ENCODE peak calls at places on chromosomes 12 and 14, in eight cellular contexts. One of them, this sample, is unnamed.

GRCh38 chr14:97719931-97720330 is 922.7 kb downstream of the VRK1 start:
- DNase-seq in lower leg skin: no peak
- DNase-seq in WTC11: no peak
- DNase-seq in cardiac muscle cell: no peak
- DNase-seq in astrocyte of the cerebellum: no peak
- DNase-seq in transverse colon: no peak
- DNase-seq in lower lobe of right lung: no peak
- DNase-seq in HL-60: no peak
- DNase-seq in this sample: no peak

GRCh38 chr14:88036422-88036821 is 31.5 kb downstream of the GPR65 start:
- DNase-seq in lower leg skin: no peak
- DNase-seq in WTC11: no peak
- DNase-seq in cardiac muscle cell: no peak
- DNase-seq in astrocyte of the cerebellum: no peak
- DNase-seq in transverse colon: no peak
- DNase-seq in lower lobe of right lung: no peak
- DNase-seq in HL-60: no peak
- DNase-seq in this sample: no peak

GRCh38 chr14:93033983-93034670 is 81.6 kb downstream of the ITPK1 start:
- DNase-seq in lower leg skin: no peak
- DNase-seq in WTC11: peak; percentile 66
- DNase-seq in cardiac muscle cell: no peak
- DNase-seq in astrocyte of the cerebellum: no peak
- DNase-seq in transverse colon: no peak
- DNase-seq in lower lobe of right lung: no peak
- DNase-seq in HL-60: no peak
- DNase-seq in this sample: peak; percentile 39

GRCh38 chr12:44246481-44247105 is 410.7 kb downstream of the TMEM117 start:
- DNase-seq in lower leg skin: no peak
- DNase-seq in WTC11: no peak
- DNase-seq in cardiac muscle cell: no peak
- DNase-seq in astrocyte of the cerebellum: peak; percentile 56
- DNase-seq in transverse colon: no peak
- DNase-seq in lower lobe of right lung: no peak
- DNase-seq in HL-60: no peak
- DNase-seq in this sample: no peak

GRCh38 chr14:50397461-50398196 is 948 bp upstream of the CDKL1 start:
- DNase-seq in lower leg skin: no peak
- DNase-seq in WTC11: no peak
- DNase-seq in cardiac muscle cell: no peak
- DNase-seq in astrocyte of the cerebellum: no peak
- DNase-seq in transverse colon: peak; percentile 34
- DNase-seq in lower lobe of right lung: no peak
- DNase-seq in HL-60: peak; percentile 45
- DNase-seq in this sample: no peak

GRCh38 chr12:77082021-77082420 is 16.7 kb upstream of the E2F7 start:
- DNase-seq in lower leg skin: no peak
- DNase-seq in WTC11: no peak
- DNase-seq in cardiac muscle cell: no peak
- DNase-seq in astrocyte of the cerebellum: no peak
- DNase-seq in transverse colon: no peak
- DNase-seq in lower lobe of right lung: no peak
- DNase-seq in HL-60: no peak
- DNase-seq in this sample: no peak

GRCh38 chr12:102430661-102431060 is 49.7 kb downstream of the IGF1 start:
- DNase-seq in lower leg skin: peak; percentile 24
- DNase-seq in WTC11: no peak
- DNase-seq in cardiac muscle cell: no peak
- DNase-seq in astrocyte of the cerebellum: no peak
- DNase-seq in transverse colon: no peak
- DNase-seq in lower lobe of right lung: no peak
- DNase-seq in HL-60: no peak
- DNase-seq in this sample: no peak

GRCh38 chr12:11553871-11554533 is 95.5 kb upstream of the ETV6 start:
- DNase-seq in lower leg skin: peak; percentile 45
- DNase-seq in WTC11: peak; percentile 36
- DNase-seq in cardiac muscle cell: peak; percentile 75
- DNase-seq in astrocyte of the cerebellum: peak; percentile 38
- DNase-seq in transverse colon: peak; percentile 58
- DNase-seq in lower lobe of right lung: no peak
- DNase-seq in HL-60: peak; percentile 66
- DNase-seq in this sample: peak; percentile 49

GRCh38 chr14:70654609-70655008 is 12.9 kb downstream of the TTC9 start:
- DNase-seq in lower leg skin: no peak
- DNase-seq in WTC11: no peak
- DNase-seq in cardiac muscle cell: no peak
- DNase-seq in astrocyte of the cerebellum: no peak
- DNase-seq in transverse colon: no peak
- DNase-seq in lower lobe of right lung: no peak
- DNase-seq in HL-60: no peak
- DNase-seq in this sample: no peak

GRCh38 chr12:124915249-124916236 is 1.1 kb upstream of the UBC start:
- DNase-seq in lower leg skin: peak; percentile 64
- DNase-seq in WTC11: peak; percentile 58
- DNase-seq in cardiac muscle cell: peak; percentile 38
- DNase-seq in astrocyte of the cerebellum: no peak
- DNase-seq in transverse colon: peak; percentile 73
- DNase-seq in lower lobe of right lung: peak; percentile 74
- DNase-seq in HL-60: no peak
- DNase-seq in this sample: no peak

GRCh38 chr12:114784526-114784925 is 100.6 kb upstream of the TBX3 start:
- DNase-seq in lower leg skin: no peak
- DNase-seq in WTC11: no peak
- DNase-seq in cardiac muscle cell: no peak
- DNase-seq in astrocyte of the cerebellum: no peak
- DNase-seq in transverse colon: no peak
- DNase-seq in lower lobe of right lung: no peak
- DNase-seq in HL-60: no peak
- DNase-seq in this sample: no peak

GRCh38 chr12:73906757-73907156 is 630.9 kb upstream of the ATXN7L3B start:
- DNase-seq in lower leg skin: no peak
- DNase-seq in WTC11: no peak
- DNase-seq in cardiac muscle cell: no peak
- DNase-seq in astrocyte of the cerebellum: no peak
- DNase-seq in transverse colon: no peak
- DNase-seq in lower lobe of right lung: no peak
- DNase-seq in HL-60: no peak
- DNase-seq in this sample: no peak

GRCh38 chr14:102450206-102451063 is 59.1 kb downstream of the ANKRD9 start:
- DNase-seq in lower leg skin: no peak
- DNase-seq in WTC11: no peak
- DNase-seq in cardiac muscle cell: no peak
- DNase-seq in astrocyte of the cerebellum: no peak
- DNase-seq in transverse colon: no peak
- DNase-seq in lower lobe of right lung: no peak
- DNase-seq in HL-60: no peak
- DNase-seq in this sample: no peak

GRCh38 chr14:101721951-101722661 is 39.4 kb upstream of the PPP2R5C start:
- DNase-seq in lower leg skin: no peak
- DNase-seq in WTC11: no peak
- DNase-seq in cardiac muscle cell: peak; percentile 40
- DNase-seq in astrocyte of the cerebellum: peak; percentile 5
- DNase-seq in transverse colon: peak; percentile 83
- DNase-seq in lower lobe of right lung: no peak
- DNase-seq in HL-60: peak; percentile 78
- DNase-seq in this sample: no peak

GRCh38 chr14:37585101-37585479 is 10.0 kb downstream of the FOXA1 start:
- DNase-seq in lower leg skin: no peak
- DNase-seq in WTC11: peak; percentile 45
- DNase-seq in cardiac muscle cell: no peak
- DNase-seq in astrocyte of the cerebellum: no peak
- DNase-seq in transverse colon: peak; percentile 41
- DNase-seq in lower lobe of right lung: no peak
- DNase-seq in HL-60: no peak
- DNase-seq in this sample: peak; percentile 33

DNA sequence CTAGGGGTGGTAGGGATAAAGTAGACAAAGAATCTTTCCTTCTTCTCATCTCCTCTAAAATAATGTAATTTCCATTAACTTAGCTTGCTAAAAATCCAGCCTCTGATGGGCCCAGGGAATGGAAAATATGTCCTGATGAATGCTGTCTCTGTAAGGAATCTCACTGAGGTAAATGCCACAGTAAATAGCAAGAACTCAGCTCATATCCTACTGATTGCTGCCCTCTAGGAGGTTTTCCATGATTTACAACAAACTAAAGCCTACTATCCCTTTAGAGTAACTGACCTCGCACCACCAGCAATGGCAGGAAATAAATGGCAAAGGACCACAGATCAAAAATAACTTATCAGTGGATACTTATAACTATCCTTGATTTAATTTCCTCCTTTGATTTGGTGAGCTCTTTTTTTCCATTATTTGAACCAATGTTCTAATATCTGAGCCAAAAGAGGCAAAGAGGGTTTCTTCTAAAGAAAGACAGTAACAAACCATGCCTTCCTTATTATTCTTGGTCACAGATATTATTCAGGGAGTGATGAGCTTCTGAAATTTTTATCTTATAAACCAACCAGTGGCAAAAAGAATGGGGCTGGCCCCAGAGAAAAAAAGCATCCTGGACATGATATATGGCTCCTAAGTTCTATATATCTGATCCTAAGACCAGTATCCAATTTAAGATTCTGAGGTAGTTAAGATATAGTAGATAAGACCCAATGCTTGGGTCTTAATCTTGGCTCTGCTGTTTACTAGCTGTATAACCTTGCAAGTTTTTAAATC is 43.7 kb downstream of the SENP1 start:
- DNase-seq in lower leg skin: no peak
- DNase-seq in WTC11: no peak
- DNase-seq in cardiac muscle cell: peak; percentile 12
- DNase-seq in astrocyte of the cerebellum: no peak
- DNase-seq in transverse colon: no peak
- DNase-seq in lower lobe of right lung: no peak
- DNase-seq in HL-60: no peak
- DNase-seq in this sample: no peak
- TF ChIP-seq CTCF in lower leg skin: no peak
- TF ChIP-seq CTCF in WTC11: no peak
- TF ChIP-seq CTCF in cardiac muscle cell: no peak
- TF ChIP-seq CTCF in astrocyte of the cerebellum: peak; percentile 22
- TF ChIP-seq CTCF in transverse colon: no peak
- TF ChIP-seq CTCF in lower lobe of right lung: no peak
- TF ChIP-seq CTCF in HL-60: no peak
- TF ChIP-seq CTCF in this sample: peak; percentile 25

GRCh38 chr12:116263431-116263830 is 14.1 kb downstream of the MED13L start:
- DNase-seq in lower leg skin: no peak
- DNase-seq in WTC11: no peak
- DNase-seq in cardiac muscle cell: no peak
- DNase-seq in astrocyte of the cerebellum: no peak
- DNase-seq in transverse colon: no peak
- DNase-seq in lower lobe of right lung: no peak
- DNase-seq in HL-60: no peak
- DNase-seq in this sample: no peak
- TF ChIP-seq CTCF in lower leg skin: no peak
- TF ChIP-seq CTCF in WTC11: no peak
- TF ChIP-seq CTCF in cardiac muscle cell: no peak
- TF ChIP-seq CTCF in astrocyte of the cerebellum: no peak
- TF ChIP-seq CTCF in transverse colon: no peak
- TF ChIP-seq CTCF in lower lobe of right lung: no peak
- TF ChIP-seq CTCF in HL-60: no peak
- TF ChIP-seq CTCF in this sample: no peak

GRCh38 chr12:56632701-56633464 is 2.8 kb upstream of the BAZ2A start:
- DNase-seq in lower leg skin: no peak
- DNase-seq in WTC11: no peak
- DNase-seq in cardiac muscle cell: peak; percentile 12
- DNase-seq in astrocyte of the cerebellum: no peak
- DNase-seq in transverse colon: no peak
- DNase-seq in lower lobe of right lung: no peak
- DNase-seq in HL-60: no peak
- DNase-seq in this sample: no peak

GRCh38 chr12:56633465-56634241 is 3.5 kb upstream of the BAZ2A start:
- DNase-seq in lower leg skin: no peak
- DNase-seq in WTC11: no peak
- DNase-seq in cardiac muscle cell: no peak
- DNase-seq in astrocyte of the cerebellum: no peak
- DNase-seq in transverse colon: no peak
- DNase-seq in lower lobe of right lung: no peak
- DNase-seq in HL-60: no peak
- DNase-seq in this sample: peak; percentile 6

GRCh38 chr12:56635539-56636117 is 5.5 kb upstream of the BAZ2A start:
- DNase-seq in lower leg skin: no peak
- DNase-seq in WTC11: peak; percentile 34
- DNase-seq in cardiac muscle cell: no peak
- DNase-seq in astrocyte of the cerebellum: no peak
- DNase-seq in transverse colon: no peak
- DNase-seq in lower lobe of right lung: no peak
- DNase-seq in HL-60: no peak
- DNase-seq in this sample: no peak

GRCh38 chr12:56634837-56635538 is 4.9 kb upstream of the BAZ2A start:
- DNase-seq in lower leg skin: peak; percentile 77
- DNase-seq in WTC11: peak; percentile 80
- DNase-seq in cardiac muscle cell: peak; percentile 86
- DNase-seq in astrocyte of the cerebellum: peak; percentile 53
- DNase-seq in transverse colon: peak; percentile 91
- DNase-seq in lower lobe of right lung: peak; percentile 79
- DNase-seq in HL-60: peak; percentile 80
- DNase-seq in this sample: peak; percentile 72

DNA sequence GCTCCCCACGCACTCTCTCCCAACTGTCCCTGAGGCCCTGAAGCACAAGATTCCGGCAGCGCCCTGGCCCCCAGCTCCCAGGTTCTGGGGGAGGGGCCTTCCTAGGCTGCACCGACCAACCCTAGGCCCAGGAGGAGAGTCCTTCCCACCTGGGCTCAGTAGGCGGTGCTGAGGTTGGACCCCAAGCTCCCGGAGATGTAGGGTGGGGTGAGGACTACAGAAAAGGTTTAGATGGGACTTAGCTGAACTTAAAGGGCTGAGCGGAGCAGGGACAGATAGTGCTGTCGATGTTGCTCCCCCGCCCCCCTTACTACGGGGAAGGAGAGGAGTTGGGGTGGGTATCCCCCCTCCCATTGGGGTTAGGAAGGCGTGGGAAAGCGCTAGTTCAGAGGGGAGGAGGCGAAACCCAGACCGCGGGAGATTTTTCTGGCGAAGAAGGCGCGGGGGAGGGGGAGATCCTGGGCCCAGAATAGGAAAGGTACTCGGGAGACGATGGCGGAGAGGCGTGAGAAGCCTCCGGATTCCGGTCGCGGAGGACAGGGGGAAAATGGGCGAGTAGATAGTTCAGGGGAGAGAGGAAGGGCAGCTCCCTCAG is 4.2 kb upstream of the BAZ2A start:
- DNase-seq in lower leg skin: peak; percentile 50
- DNase-seq in WTC11: peak; percentile 82
- DNase-seq in cardiac muscle cell: no peak
- DNase-seq in astrocyte of the cerebellum: no peak
- DNase-seq in transverse colon: peak; percentile 77
- DNase-seq in lower lobe of right lung: peak; percentile 75
- DNase-seq in HL-60: no peak
- DNase-seq in this sample: peak; percentile 61
- TF ChIP-seq CTCF in lower leg skin: no peak
- TF ChIP-seq CTCF in WTC11: no peak
- TF ChIP-seq CTCF in cardiac muscle cell: no peak
- TF ChIP-seq CTCF in astrocyte of the cerebellum: no peak
- TF ChIP-seq CTCF in transverse colon: no peak
- TF ChIP-seq CTCF in lower lobe of right lung: no peak
- TF ChIP-seq CTCF in HL-60: no peak
- TF ChIP-seq CTCF in this sample: no peak

DNA sequence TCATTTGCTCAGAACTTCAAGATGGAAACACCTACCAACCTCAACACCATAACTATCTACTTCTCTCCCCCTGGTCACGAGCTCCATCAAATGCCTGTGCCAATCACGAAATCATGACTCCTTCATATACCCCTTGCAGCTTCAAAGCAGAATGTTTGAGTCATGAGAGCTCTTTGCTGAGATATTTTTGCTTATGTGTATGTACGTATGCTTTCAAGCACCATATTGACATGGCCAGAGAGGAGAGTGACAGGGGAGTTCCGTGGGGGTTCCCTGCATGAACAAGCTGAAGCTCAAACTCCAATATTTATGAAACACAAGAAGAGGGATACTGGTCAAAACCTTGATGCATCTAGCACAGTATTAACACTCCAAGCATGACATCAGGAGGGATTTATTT is 374.4 kb downstream of the DPF3 start:
- DNase-seq in lower leg skin: no peak
- DNase-seq in WTC11: no peak
- DNase-seq in cardiac muscle cell: no peak
- DNase-seq in astrocyte of the cerebellum: no peak
- DNase-seq in transverse colon: no peak
- DNase-seq in lower lobe of right lung: no peak
- DNase-seq in HL-60: no peak
- DNase-seq in this sample: no peak
- TF ChIP-seq CTCF in lower leg skin: no peak
- TF ChIP-seq CTCF in WTC11: no peak
- TF ChIP-seq CTCF in cardiac muscle cell: no peak
- TF ChIP-seq CTCF in astrocyte of the cerebellum: no peak
- TF ChIP-seq CTCF in transverse colon: no peak
- TF ChIP-seq CTCF in lower lobe of right lung: no peak
- TF ChIP-seq CTCF in HL-60: no peak
- TF ChIP-seq CTCF in this sample: no peak

This sample was measured in nephron progenitor cell.